ENCODE peak calls at places on chromosome 21, in six cellular contexts. M, L, H, J, R and B are unnamed samples.

GRCh38 chr21:37655601-37656300 is 260.5 kb downstream of the KCNJ6 start:
- DNase-seq in M (no peak), L (no peak), H (no peak), J (no peak), R (no peak), B (no peak)

GRCh38 chr21:36477559-36477958 is 2.4 kb downstream of the CLDN14 start:
- DNase-seq in M (no peak), L (no peak), H (no peak), J (no peak), R (no peak), B (no peak)

GRCh38 chr21:37101384-37101783 is 28.3 kb downstream of the TTC3 start:
- DNase-seq in M (peak), L (no peak), H (no peak), J (no peak), R (no peak), B (no peak)

GRCh38 chr21:37281993-37282392 is 14.9 kb upstream of the VPS26C start:
- DNase-seq in M (no peak), L (no peak), H (no peak), J (peak), R (no peak), B (no peak)

GRCh38 chr21:37292946-37293345 is 25.8 kb upstream of the VPS26C start:
- DNase-seq in M (no peak), L (no peak), H (no peak), J (no peak), R (no peak), B (no peak)

GRCh38 chr21:38441153-38441552 is 57.1 kb downstream of the ERG start:
- DNase-seq in M (no peak), L (no peak), H (no peak), J (no peak), R (no peak), B (no peak)

GRCh38 chr21:38037416-38037815 is 121.2 kb upstream of the KCNJ6 start:
- DNase-seq in M (peak), L (no peak), H (no peak), J (no peak), R (no peak), B (no peak)

GRCh38 chr21:45959182-45959581 is 22.4 kb upstream of the COL6A1 start:
- DNase-seq in M (no peak), L (no peak), H (no peak), J (no peak), R (no peak), B (no peak)

GRCh38 chr21:46317710-46318463 is 5.8 kb downstream of the C21orf58 start:
- DNase-seq in M (no peak), L (no peak), H (no peak), J (peak), R (no peak), B (no peak)

GRCh38 chr21:31305888-31306287 is 38.2 kb downstream of the TIAM1 start:
- DNase-seq in M (no peak), L (no peak), H (no peak), J (no peak), R (no peak), B (no peak)

GRCh38 chr21:46537026-46537425 is 67.9 kb downstream of the S100B start:
- DNase-seq in M (no peak), L (no peak), H (no peak), J (no peak), R (no peak), B (no peak)

GRCh38 chr21:43354016-43354420 is 72.9 kb downstream of the SIK1 start:
- DNase-seq in M (no peak), L (no peak), H (no peak), J (no peak), R (no peak), B (no peak)

GRCh38 chr21:46060596-46061061 is 37.3 kb upstream of the COL6A2 start:
- DNase-seq in M (peak), L (peak), H (peak), J (peak), R (peak), B (peak)

GRCh38 chr21:36422279-36423098 is 37.3 kb downstream of the CHAF1B start:
- DNase-seq in M (peak), L (no peak), H (no peak), J (peak), R (no peak), B (no peak)

GRCh38 chr21:21436012-21436545 is 437.9 kb downstream of the NCAM2 start:
- DNase-seq in M (no peak), L (peak), H (no peak), J (no peak), R (no peak), B (no peak)

GRCh38 chr21:43619856-43620255 is 39.4 kb downstream of the HSF2BP start:
- DNase-seq in M (no peak), L (no peak), H (no peak), J (no peak), R (no peak), B (no peak)

GRCh38 chr21:14850394-14850793 is 214.4 kb downstream of the NRIP1 start:
- DNase-seq in M (no peak), L (peak), H (no peak), J (no peak), R (no peak), B (no peak)

GRCh38 chr21:16587671-16588379 is 858.0 kb downstream of the USP25 start:
- DNase-seq in M (peak), L (peak), H (peak), J (peak), R (no peak), B (peak)

GRCh38 chr21:38258803-38259485 is 2.2 kb downstream of the KCNJ15 start:
- DNase-seq in M (no peak), L (no peak), H (no peak), J (no peak), R (no peak), B (peak)

GRCh38 chr21:40575983-40576382 is 271.0 kb downstream of the DSCAM start:
- DNase-seq in M (no peak), L (no peak), H (no peak), J (no peak), R (no peak), B (no peak)

GRCh38 chr21:30216041-30216723 is at the start of gene CLDN8:
- DNase-seq in M (peak), L (no peak), H (no peak), J (peak), R (no peak), B (no peak)

GRCh38 chr21:37536616-37537278 is 170.2 kb downstream of the DYRK1A start:
- DNase-seq in M (no peak), L (no peak), H (no peak), J (no peak), R (no peak), B (no peak)

GRCh38 chr21:36120304-36120902 is 14.5 kb upstream of the CBR3 start:
- DNase-seq in M (no peak), L (peak), H (no peak), J (peak), R (no peak), B (no peak)

GRCh38 chr21:15749045-15749867 is 19.5 kb downstream of the USP25 start:
- DNase-seq in M (no peak), L (no peak), H (no peak), J (no peak), R (no peak), B (no peak)

GRCh38 chr21:25329227-25329626 is 278.1 kb downstream of the MRPL39 start:
- DNase-seq in M (no peak), L (peak), H (no peak), J (no peak), R (no peak), B (peak)

GRCh38 chr21:26546698-26547097 is 26.4 kb downstream of the CYYR1 start:
- DNase-seq in M (no peak), L (no peak), H (no peak), J (no peak), R (no peak), B (no peak)
- H3K4me3 ChIP-seq in M (no peak), L (no peak), H (no peak), J (no peak), R (no peak), B (no peak)

DNA sequence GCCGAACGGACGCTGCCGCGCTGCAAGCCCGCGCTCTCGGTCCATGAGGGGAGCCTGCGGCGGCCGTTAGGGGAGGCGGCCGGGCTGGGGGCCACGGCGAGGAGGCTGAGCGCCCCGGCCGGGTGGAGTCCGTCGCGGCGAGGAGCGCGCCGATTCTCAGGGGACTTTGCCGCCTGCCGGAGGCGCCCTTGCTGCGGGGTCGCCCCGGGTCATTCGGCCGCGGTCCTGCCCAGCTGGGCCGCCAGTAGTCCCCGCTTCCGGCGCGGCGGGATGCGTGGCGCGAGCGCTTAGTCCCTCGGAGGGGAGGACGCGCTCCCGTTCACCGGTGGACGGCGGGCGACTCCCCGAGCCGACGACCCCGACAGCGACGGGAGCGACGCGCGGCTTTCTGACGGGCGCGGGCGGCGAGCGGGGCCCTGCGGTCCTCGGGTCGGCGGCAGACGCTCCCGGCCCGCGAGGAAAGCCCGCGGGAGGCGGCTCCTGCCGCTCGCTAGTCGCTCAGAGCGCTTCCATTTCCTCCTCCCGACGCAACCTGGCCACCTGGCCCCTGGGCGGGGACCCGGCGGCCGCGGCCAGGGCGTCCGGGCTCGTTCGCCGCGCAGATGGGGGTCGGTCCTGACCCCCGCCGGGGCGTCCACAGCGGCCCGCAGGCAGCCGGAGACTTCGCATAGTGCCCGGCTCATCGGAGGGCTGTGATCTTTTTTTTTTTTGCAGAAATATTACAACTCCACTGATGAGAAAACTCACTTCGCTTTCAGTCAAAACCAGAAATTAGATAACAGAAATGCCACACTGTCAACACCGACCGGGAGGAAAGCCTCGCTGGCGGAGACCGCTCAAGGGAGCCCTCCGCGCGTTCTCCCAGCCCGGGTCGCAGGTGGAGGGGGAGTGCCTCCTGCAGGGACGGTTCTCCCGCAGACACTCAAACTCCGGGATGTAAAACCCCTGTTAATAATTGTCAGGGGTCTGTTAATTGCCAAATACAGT is 640 bp upstream of the ZBTB21 start:
- DNase-seq in M (peak), L (no peak), H (no peak), J (peak), R (no peak), B (no peak)
- TF ChIP-seq CTCF in M (no peak), L (peak), H (no peak), J (peak), R (peak), B (no peak)

DNA sequence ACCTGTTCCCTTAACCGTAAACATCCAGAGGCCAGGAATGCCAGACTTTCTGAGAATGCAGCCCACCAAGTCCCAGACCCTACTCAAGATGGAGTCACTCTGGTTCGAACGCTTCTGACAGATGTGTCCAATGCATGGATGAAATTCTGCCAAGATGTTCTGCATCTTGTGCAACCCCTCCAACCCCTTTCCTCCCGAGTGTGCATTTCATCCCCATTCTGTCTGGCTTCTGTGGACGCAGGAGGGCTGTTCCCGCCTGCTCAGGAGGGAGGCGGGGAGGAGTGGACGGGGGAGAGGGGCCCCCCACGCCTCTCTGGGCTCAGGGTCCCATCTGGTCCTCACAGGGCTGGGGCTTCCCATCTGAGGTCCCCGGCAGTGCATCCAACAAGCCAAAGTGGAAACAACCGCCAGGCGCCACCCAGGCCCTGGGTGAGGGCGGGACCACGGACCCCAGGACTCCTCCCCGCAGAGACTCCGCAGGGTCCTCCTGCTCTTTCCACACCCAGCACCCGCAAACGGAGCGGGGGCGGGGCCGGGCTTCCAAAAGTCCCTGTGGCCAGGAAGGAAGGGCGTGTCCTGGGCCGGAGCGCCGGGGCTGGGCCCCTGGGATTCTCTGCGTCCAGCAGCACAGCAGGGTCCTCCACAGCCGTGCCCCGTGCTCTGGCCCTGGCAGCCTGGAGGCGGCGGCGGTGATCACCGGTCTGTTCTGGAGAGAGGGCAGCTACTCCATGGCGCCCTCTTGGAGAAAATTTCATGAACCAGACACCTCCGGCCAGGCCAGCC is 27.7 kb upstream of the SUMO3 start:
- DNase-seq in M (no peak), L (no peak), H (no peak), J (peak), R (no peak), B (no peak)
- H3K4me3 ChIP-seq in M (peak), L (peak), H (peak), J (no peak), R (peak), B (peak)

GRCh38 chr21:42282715-42283114 is 32.5 kb downstream of the TFF3 start:
- DNase-seq in M (no peak), L (no peak), H (no peak), J (no peak), R (no peak), B (no peak)
- TF ChIP-seq CTCF in M (no peak), L (no peak), H (no peak), J (no peak), R (no peak), B (no peak)

GRCh38 chr21:39452965-39453332 is 1.2 kb downstream of the SH3BGR start:
- DNase-seq in M (no peak), L (no peak), H (no peak), J (no peak), R (no peak), B (no peak)

GRCh38 chr21:39453571-39454179 is 1.9 kb downstream of the SH3BGR start:
- DNase-seq in M (no peak), L (no peak), H (no peak), J (no peak), R (no peak), B (no peak)

GRCh38 chr21:39452207-39452964 is 616 bp downstream of the SH3BGR start:
- DNase-seq in M (peak), L (peak), H (no peak), J (no peak), R (no peak), B (no peak)

GRCh38 chr21:39454949-39455668 is 3.3 kb downstream of the SH3BGR start:
- DNase-seq in M (no peak), L (no peak), H (no peak), J (no peak), R (no peak), B (no peak)

DNA sequence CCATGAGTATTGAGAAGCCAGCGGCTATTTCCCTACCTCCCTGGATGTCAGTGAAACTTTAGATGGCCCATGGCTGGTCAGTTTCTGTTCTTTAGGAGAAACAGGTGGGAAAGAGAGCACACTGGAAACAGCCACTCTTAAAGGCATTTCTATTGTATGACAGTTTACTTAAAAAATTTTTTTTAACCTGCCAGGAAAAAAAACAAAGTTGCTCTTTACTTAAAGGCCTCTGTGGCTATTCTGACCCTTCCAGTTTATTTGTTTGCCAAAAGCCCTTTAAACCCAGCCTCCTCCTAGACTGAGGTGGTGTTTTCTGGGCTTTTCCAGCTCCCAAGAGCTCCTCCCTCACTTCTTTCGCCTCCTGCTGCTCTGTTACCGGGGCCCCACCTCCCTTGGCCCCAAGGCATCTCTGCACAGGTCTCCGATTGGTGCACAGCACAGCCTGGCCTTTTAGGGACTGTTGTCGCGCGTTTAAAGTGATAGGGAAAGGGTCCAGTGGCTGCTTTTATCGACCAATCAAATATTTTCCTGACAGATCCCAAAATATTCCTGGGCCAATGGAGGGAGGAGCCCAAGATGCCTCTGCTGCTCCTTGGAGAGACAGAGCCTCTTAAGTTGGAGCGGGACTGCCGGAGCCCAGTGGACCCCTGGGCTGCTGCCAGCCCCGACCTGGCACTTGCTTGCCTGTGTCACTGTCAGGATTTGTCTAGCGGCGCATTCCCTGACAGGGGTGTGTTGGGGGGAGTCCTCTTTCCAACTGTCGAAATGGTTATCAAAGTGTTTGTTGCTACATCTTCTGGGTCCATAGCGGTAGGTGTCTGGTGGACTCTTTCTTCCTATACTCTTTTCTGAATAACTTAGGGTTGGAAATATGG is at the start of gene SH3BGR:
- DNase-seq in M (peak), L (no peak), H (no peak), J (peak), R (peak), B (no peak)
- H3K4me3 ChIP-seq in M (peak), L (no peak), H (peak), J (no peak), R (peak), B (no peak)

GRCh38 chr21:34793471-34793870 is 124.7 kb downstream of the CLIC6 start:
- DNase-seq in M (no peak), L (no peak), H (no peak), J (no peak), R (no peak), B (no peak)
- TF ChIP-seq CTCF in M (no peak), L (no peak), H (no peak), J (no peak), R (no peak), B (no peak)

GRCh38 chr21:32753818-32754610 is 17.5 kb downstream of the PAXBP1 start:
- DNase-seq in M (peak), L (no peak), H (no peak), J (no peak), R (no peak), B (no peak)

GRCh38 chr21:32756096-32756495 is 15.5 kb downstream of the PAXBP1 start:
- DNase-seq in M (no peak), L (no peak), H (no peak), J (no peak), R (no peak), B (no peak)

GRCh38 chr21:32757804-32758203 is 13.8 kb downstream of the PAXBP1 start:
- DNase-seq in M (no peak), L (no peak), H (no peak), J (no peak), R (no peak), B (no peak)
- H3K4me3 ChIP-seq in M (no peak), L (no peak), H (no peak), J (no peak), R (no peak), B (no peak)

GRCh38 chr21:24210130-24210529 is 1397.2 kb downstream of the MRPL39 start:
- DNase-seq in M (no peak), L (no peak), H (no peak), J (no peak), R (no peak), B (no peak)
- TF ChIP-seq CTCF in M (no peak), L (no peak), H (no peak), J (no peak), R (no peak), B (no peak)

GRCh38 chr21:29022141-29022540 is 2.3 kb upstream of the USP16 start:
- DNase-seq in M (no peak), L (no peak), H (no peak), J (no peak), R (no peak), B (no peak)

GRCh38 chr21:29018540-29018939 is 609 bp downstream of the RWDD2B start:
- DNase-seq in M (no peak), L (no peak), H (no peak), J (no peak), R (no peak), B (no peak)

GRCh38 chr21:29017639-29018237 is 1.4 kb downstream of the RWDD2B start:
- DNase-seq in M (no peak), L (no peak), H (no peak), J (no peak), R (no peak), B (no peak)
- H3K4me3 ChIP-seq in M (no peak), L (peak), H (peak), J (no peak), R (peak), B (no peak)

GRCh38 chr21:17931080-17931479 is 111.9 kb upstream of the C21orf91 start:
- DNase-seq in M (no peak), L (no peak), H (no peak), J (no peak), R (no peak), B (no peak)
- TF ChIP-seq CTCF in M (peak), L (peak), H (peak), J (no peak), R (no peak), B (no peak)